ENCODE peak calls at places on chromosomes 4 and X, in five cellular contexts. G is CD8-positive, alpha-beta T cell; L is suprapubic skin; S is A673; H is fibroblast of the aortic adventitia. V is an unnamed sample.

GRCh38 chrX:20527458-20528099 is 260.9 kb upstream of the RPS6KA3 start:
- DNase-seq in G (no peak), L (no peak), S (peak), H (peak), V (no peak)

GRCh38 chrX:17854069-17854468 is 7.0 kb downstream of the RAI2 start:
- DNase-seq in G (no peak), L (no peak), S (no peak), H (no peak), V (no peak)

GRCh38 chr4:54333657-54334056 is 104.6 kb downstream of the PDGFRA start:
- DNase-seq in G (no peak), L (no peak), S (peak), H (no peak), V (no peak)

GRCh38 chr4:37562592-37562991 is 123.6 kb downstream of the RELL1 start:
- DNase-seq in G (no peak), L (no peak), S (no peak), H (peak), V (no peak)

GRCh38 chr4:28334221-28334620 is 1473.6 kb downstream of the STIM2 start:
- DNase-seq in G (no peak), L (no peak), S (no peak), H (no peak), V (no peak)

GRCh38 chrX:46750829-46751228 is 8.1 kb downstream of the SLC9A7 start:
- DNase-seq in G (no peak), L (no peak), S (no peak), H (no peak), V (no peak)

GRCh38 chrX:3299626-3300025 is 46.8 kb downstream of the MXRA5 start:
- DNase-seq in G (no peak), L (no peak), S (no peak), H (peak), V (no peak)

GRCh38 chr4:89024051-89024675 is 32.8 kb downstream of the FAM13A start:
- DNase-seq in G (peak), L (no peak), S (peak), H (peak), V (peak)

GRCh38 chr4:17654701-17655100 is 40.3 kb downstream of the MED28 start:
- DNase-seq in G (no peak), L (no peak), S (no peak), H (no peak), V (no peak)

GRCh38 chr4:26375589-26375988 is 54.8 kb downstream of the RBPJ start:
- DNase-seq in G (no peak), L (no peak), S (no peak), H (no peak), V (no peak)

GRCh38 chrX:154540897-154541535 is 5.6 kb downstream of the G6PD start:
- DNase-seq in G (no peak), L (no peak), S (no peak), H (no peak), V (peak)

GRCh38 chr4:7137346-7138200 is 54.8 kb upstream of the SORCS2 start:
- DNase-seq in G (no peak), L (no peak), S (no peak), H (no peak), V (no peak)

GRCh38 chr4:80266902-80267380 is 477 bp downstream of the FGF5 start:
- DNase-seq in G (no peak), L (no peak), S (no peak), H (peak), V (no peak)

GRCh38 chr4:105196523-105197145 is 50.0 kb downstream of the TET2 start:
- DNase-seq in G (no peak), L (no peak), S (peak), H (no peak), V (no peak)

GRCh38 chr4:43348591-43348990 is 456.1 kb downstream of the GRXCR1 start:
- DNase-seq in G (no peak), L (no peak), S (no peak), H (no peak), V (no peak)
- H3K4me3 ChIP-seq in G (no peak), L (no peak), S (no peak), H (no peak), V (no peak)

GRCh38 chr4:153593166-153593565 is 90.9 kb upstream of the TLR2 start:
- DNase-seq in G (no peak), L (no peak), S (peak), H (no peak), V (no peak)
- TF ChIP-seq CTCF in G (no peak), L (no peak), S (no peak), H (no peak), V (no peak)

DNA sequence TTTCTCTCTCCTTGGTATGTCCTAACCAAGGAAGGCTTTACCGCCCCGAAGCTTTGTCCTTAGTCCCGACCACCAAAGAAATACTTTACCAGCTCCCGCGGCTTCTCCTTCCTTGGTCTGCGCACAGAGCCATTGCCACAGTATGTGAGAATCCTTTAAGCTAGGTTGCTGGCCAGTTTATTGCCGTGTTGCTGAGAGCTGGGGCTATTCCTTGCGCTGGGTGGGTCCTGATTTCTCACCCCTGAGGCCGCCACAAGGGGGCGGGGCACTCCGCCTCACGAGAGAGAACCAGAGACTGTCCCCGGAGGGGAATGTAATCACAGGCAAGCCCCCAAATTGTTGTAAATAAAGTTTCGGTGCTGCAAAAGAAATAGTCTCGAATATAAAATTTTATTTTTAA is 331.0 kb upstream of the PCDH10 start:
- DNase-seq in G (no peak), L (no peak), S (peak), H (no peak), V (no peak)
- H3K4me3 ChIP-seq in G (no peak), L (no peak), S (no peak), H (no peak), V (no peak)

DNA sequence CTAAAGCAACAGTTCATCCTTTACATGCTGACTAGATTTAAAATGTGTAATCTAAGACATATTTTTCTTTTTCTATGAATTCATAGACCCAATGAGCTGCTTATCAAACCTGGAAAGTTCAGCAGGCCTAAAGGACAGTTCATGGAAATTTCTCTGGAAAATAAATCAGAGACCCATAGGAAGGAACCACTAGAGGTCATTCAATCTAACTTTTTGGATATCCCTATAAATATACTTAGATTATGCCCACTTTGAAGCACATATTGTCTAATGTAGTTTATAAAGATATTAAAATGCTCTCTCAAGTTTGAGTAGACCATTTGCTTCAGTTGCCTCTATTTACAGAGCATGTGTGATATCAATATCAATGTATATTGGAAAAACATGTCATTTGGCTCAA is 473.0 kb downstream of the FAT4 start:
- DNase-seq in G (no peak), L (no peak), S (no peak), H (no peak), V (no peak)
- TF ChIP-seq CTCF in G (no peak), L (no peak), S (no peak), H (peak), V (no peak)

GRCh38 chr4:87409420-87409939 is 12.9 kb upstream of the NUDT9 start:
- DNase-seq in G (no peak), L (no peak), S (no peak), H (peak), V (peak)
- H3K4me3 ChIP-seq in G (no peak), L (no peak), S (no peak), H (no peak), V (no peak)

GRCh38 chr4:170497105-170497504 is 407.3 kb upstream of the AADAT start:
- DNase-seq in G (no peak), L (no peak), S (no peak), H (no peak), V (no peak)
- TF ChIP-seq CTCF in G (no peak), L (no peak), S (no peak), H (no peak), V (peak)

DNA sequence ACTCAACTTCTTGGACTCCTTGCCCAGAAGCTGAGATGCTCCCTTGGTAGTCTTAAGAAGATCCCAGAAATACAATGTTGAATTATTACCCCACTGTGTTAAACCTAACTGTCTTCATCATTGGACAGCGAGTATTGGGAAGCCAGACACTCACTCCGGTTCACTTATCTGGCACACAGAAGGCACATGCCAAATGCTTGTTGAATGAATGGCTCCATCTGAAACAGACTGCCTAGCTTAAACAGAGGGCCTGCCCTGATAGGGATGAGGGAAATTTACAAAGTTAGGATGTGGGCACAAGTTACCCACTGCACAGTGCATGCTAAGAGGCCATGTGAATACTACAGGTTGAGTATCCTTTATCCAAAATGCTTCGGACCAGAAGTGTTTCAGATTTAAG is 79.3 kb downstream of the RASL11B start:
- DNase-seq in G (no peak), L (no peak), S (no peak), H (no peak), V (no peak)
- H3K4me3 ChIP-seq in G (no peak), L (no peak), S (no peak), H (no peak), V (no peak)

V was measured in LNCaP clone FGC.